ENCODE peak calls at places on chromosomes 16 and 17, in five cellular contexts. C is astrocyte; Y is BE2C; O is CD8-positive, alpha-beta T cell; H is tibial nerve. X is an unnamed sample. For H3K4me1, the result is how much of the 10 kb centered on the place peaks cover.

GRCh38 chr16:69204106-69204655 is 17.2 kb downstream of the SNTB2 start:
- DNase-seq in C (no peak), Y (no peak), O (no peak), H (no peak), X (no peak)

GRCh38 chr16:87425941-87426340 is 33.8 kb downstream of the MAP1LC3B start:
- DNase-seq in C (no peak), Y (no peak), O (no peak), H (no peak), X (no peak)

GRCh38 chr17:73575470-73576235 is 68.6 kb downstream of the SDK2 start:
- DNase-seq in C (no peak), Y (no peak), O (no peak), H (no peak), X (no peak)

GRCh38 chr16:81313731-81314602 is 795 bp upstream of the GAN start:
- DNase-seq in C (no peak), Y (no peak), O (no peak), H (no peak), X (no peak)

GRCh38 chr17:32610027-32610650 is 123.3 kb downstream of the CDK5R1 start:
- DNase-seq in C (no peak), Y (no peak), O (no peak), H (no peak), X (no peak)

GRCh38 chr16:10876799-10877341 is at the start of gene CIITA:
- DNase-seq in C (peak), Y (no peak), O (peak), H (peak), X (peak)

GRCh38 chr16:24645739-24646645 is 83.5 kb upstream of the TNRC6A start:
- DNase-seq in C (peak), Y (no peak), O (no peak), H (no peak), X (no peak)

GRCh38 chr17:78905111-78905510 is 2.1 kb upstream of the CEP295NL start:
- DNase-seq in C (no peak), Y (no peak), O (no peak), H (no peak), X (no peak)

GRCh38 chr16:83231771-83232170 is 576.0 kb upstream of the HSBP1 start:
- DNase-seq in C (no peak), Y (no peak), O (no peak), H (no peak), X (no peak)

DNA sequence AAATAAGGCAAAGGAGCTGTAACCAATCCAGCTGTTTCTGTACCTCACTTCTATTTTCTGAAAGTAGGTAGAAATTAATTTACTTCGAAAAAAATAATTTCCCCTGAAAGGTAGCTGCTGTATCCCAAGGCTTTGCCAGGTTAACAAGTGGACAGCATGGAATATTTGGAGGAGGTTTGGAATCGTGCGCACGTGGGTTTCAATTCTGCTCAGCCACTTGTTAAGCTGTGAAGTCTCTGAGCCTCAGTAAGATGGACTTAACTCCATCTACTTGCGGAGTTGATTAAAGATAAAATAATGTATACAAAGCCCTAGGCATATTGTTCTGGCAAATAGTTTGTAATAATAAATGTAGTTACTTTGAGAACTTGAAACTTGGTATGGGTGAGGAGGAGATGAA is 57.4 kb upstream of the LGALS9 start:
- DNase-seq in C (no peak), Y (no peak), O (no peak), H (no peak), X (no peak)
- H3K4me1 ChIP-seq in C (under half), Y (under half), O (under half), H (under half), X (under half)

GRCh38 chr16:58269526-58269925 is 25.3 kb downstream of the PRSS54 start:
- DNase-seq in C (peak), Y (no peak), O (no peak), H (no peak), X (no peak)
- H3K4me1 ChIP-seq in C (under half), Y (under half), O (under half), H (under half), X (under half)

DNA sequence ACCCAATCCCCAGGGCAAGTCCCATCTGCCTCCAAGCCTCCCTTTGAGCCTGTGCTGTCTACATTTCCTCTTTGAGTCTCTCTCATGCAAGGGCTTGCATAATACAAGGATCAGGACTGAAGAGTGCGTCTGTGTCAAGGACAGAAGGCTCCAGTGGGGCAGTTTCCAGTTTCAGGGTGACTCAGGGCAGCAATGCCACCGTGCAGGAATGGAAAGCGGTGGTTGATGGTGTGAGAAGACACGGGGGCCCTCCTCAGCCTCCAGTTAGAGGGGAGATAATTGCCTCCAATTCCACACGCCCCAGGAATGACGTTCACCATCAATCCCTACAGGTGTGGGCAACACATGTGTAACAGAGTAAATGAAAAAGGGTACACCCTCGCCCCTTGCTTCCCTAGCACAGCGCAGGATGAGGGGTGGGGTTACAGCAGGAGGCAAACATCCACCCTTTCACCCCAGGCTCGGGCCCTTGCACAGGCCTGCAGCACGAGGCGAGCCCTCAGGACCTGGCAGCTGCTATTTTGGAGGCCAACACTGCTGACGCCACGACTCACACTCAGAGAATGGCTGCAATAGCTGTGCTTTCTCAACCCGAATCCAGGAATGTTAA is 24.8 kb upstream of the SLC25A19 start:
- DNase-seq in C (no peak), Y (no peak), O (no peak), H (no peak), X (no peak)
- H3K4me1 ChIP-seq in C (under half), Y (under half), O (under half), H (under half), X (half or more)

GRCh38 chr17:50062323-50063243 is 6.7 kb downstream of the ITGA3 start:
- DNase-seq in C (peak), Y (no peak), O (no peak), H (no peak), X (no peak)

GRCh38 chr17:50060951-50061712 is 5.2 kb downstream of the ITGA3 start:
- DNase-seq in C (peak), Y (no peak), O (no peak), H (no peak), X (no peak)

GRCh38 chr17:50065056-50065455 is 9.1 kb downstream of the ITGA3 start:
- DNase-seq in C (no peak), Y (no peak), O (no peak), H (no peak), X (no peak)

GRCh38 chr17:50064253-50064991 is 8.5 kb downstream of the ITGA3 start:
- DNase-seq in C (peak), Y (no peak), O (no peak), H (no peak), X (no peak)

DNA sequence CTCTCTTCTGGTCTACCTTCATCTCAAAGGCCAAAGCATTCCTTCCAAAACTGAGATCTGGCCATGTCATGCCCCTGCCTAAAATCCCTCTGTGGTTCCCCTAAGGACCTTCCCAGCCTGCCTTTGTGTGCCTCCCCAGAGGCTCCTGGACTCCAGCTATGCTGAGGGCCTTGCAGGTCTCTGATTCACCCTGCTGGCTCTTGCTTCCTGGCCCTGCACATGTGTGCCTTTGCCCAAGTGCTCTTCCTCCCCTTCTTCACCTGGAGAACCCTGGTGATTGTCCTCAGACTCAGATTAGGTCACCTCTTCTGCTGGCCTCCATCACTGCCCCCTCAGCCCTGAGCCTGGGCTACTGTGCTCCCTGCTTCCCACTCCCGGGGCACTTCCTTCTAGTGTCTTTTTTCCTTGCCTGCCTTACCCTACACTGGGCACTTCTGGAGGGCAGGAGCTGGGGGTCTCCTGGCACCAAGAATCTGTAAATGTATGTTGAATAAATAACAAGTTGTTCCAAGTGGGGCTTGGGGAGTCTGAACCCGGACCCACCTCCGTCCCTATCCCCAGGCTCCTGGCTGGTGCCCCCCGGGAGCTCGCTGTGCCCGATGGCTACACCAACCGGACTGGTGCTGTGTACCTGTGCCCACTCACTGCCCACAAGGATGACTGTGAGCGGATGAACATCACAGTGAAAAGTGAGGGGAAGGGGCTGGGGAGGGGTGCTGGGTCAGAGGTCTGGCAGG is 7.8 kb downstream of the ITGA3 start:
- DNase-seq in C (peak), Y (no peak), O (no peak), H (no peak), X (no peak)
- H3K4me1 ChIP-seq in C (half or more), Y (under half), O (under half), H (under half), X (under half)

DNA sequence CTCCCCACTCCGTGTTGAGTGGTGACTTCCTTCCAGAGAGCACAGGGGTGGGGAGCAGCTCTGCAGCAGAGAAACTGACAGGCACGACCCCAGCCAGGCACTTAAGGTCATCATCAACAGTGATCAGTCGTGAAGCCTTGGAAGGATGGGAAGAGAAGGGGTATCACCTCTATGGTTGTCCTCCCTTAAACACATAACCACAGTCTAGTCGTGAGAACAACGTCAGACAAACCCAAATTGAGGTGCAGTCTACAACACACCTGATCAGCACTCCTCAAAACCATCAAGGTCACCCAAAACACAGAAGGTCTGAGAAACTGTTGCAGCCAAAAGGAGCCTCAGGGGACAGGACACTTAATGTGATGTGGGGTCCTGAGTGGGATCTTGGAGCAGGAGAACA is 68.3 kb downstream of the MPRIP start:
- DNase-seq in C (no peak), Y (no peak), O (no peak), H (no peak), X (no peak)
- H3K4me1 ChIP-seq in C (under half), Y (under half), O (half or more), H (under half), X (under half)

GRCh38 chr17:74804683-74805082 is 28.5 kb upstream of the NAT9 start:
- DNase-seq in C (no peak), Y (no peak), O (no peak), H (no peak), X (no peak)
- H3K4me1 ChIP-seq in C (under half), Y (under half), O (under half), H (under half), X (under half)

GRCh38 chr17:2609091-2609490 is 15.6 kb downstream of the PAFAH1B1 start:
- DNase-seq in C (no peak), Y (no peak), O (no peak), H (no peak), X (no peak)

GRCh38 chr17:2610195-2610594 is 16.7 kb downstream of the PAFAH1B1 start:
- DNase-seq in C (no peak), Y (no peak), O (no peak), H (no peak), X (no peak)

GRCh38 chr17:2610640-2611175 is 17.3 kb downstream of the PAFAH1B1 start:
- DNase-seq in C (no peak), Y (no peak), O (no peak), H (no peak), X (no peak)

GRCh38 chr17:2611627-2612026 is 18.2 kb downstream of the PAFAH1B1 start:
- DNase-seq in C (no peak), Y (no peak), O (no peak), H (no peak), X (no peak)

GRCh38 chr17:2608350-2608913 is 15.0 kb downstream of the PAFAH1B1 start:
- DNase-seq in C (no peak), Y (no peak), O (no peak), H (no peak), X (no peak)
- H3K4me1 ChIP-seq in C (under half), Y (under half), O (half or more), H (under half), X (under half)